ENCODE peak calls at places on chromosomes 1 and 21, in five cellular contexts. E, C, O, H and S are unnamed samples.
A peak's percentile ranks its signal among the peaks of the same experiment; 100 is the strongest.

GRCh38 chr1:61089338-61089737 is 7.0 kb downstream of the NFIA start:
- DNase-seq in E (no peak), C (no peak), O (no peak), H (no peak), S (no peak)

GRCh38 chr1:39187276-39188046 is 17.0 kb upstream of the MACF1 start:
- DNase-seq in E (no peak), C (no peak), O (no peak), H (no peak), S (no peak)

GRCh38 chr1:54273092-54273836 is 73.3 kb downstream of the MRPL37 start:
- DNase-seq in E (peak; percentile 48), C (no peak), O (peak; percentile 91), H (no peak), S (peak; percentile 19)

GRCh38 chr1:168626326-168626725 is 49.9 kb downstream of the XCL1 start:
- DNase-seq in E (no peak), C (no peak), O (no peak), H (no peak), S (no peak)

GRCh38 chr1:192512426-192513125 is 63.0 kb upstream of the RGS1 start:
- DNase-seq in E (peak; percentile 33), C (no peak), O (no peak), H (no peak), S (no peak)

GRCh38 chr1:43879996-43880395 is 53.6 kb upstream of the ARTN start:
- DNase-seq in E (no peak), C (no peak), O (no peak), H (no peak), S (no peak)

GRCh38 chr1:98102369-98103030 is 181.7 kb upstream of the DPYD start:
- DNase-seq in E (no peak), C (no peak), O (peak; percentile 77), H (no peak), S (no peak)

GRCh38 chr1:101079341-101079740 is 53.8 kb upstream of the DPH5 start:
- DNase-seq in E (no peak), C (no peak), O (no peak), H (no peak), S (no peak)

GRCh38 chr1:112983540-112984131 is 27.6 kb upstream of the SLC16A1 start:
- DNase-seq in E (no peak), C (no peak), O (no peak), H (no peak), S (no peak)

GRCh38 chr1:179036844-179037465 is 11.3 kb downstream of the FAM20B start:
- DNase-seq in E (peak; percentile 74), C (no peak), O (peak; percentile 56), H (no peak), S (peak; percentile 43)

GRCh38 chr1:14742181-14742980 is 143.9 kb downstream of the KAZN start:
- DNase-seq in E (peak; percentile 65), C (no peak), O (peak; percentile 97), H (no peak), S (no peak)

GRCh38 chr1:26112407-26112775 is 767 bp downstream of the PDIK1L start:
- DNase-seq in E (peak; percentile 61), C (peak; percentile 9), O (no peak), H (no peak), S (no peak)

GRCh38 chr1:71031426-71031825 is 16.2 kb downstream of the PTGER3 start:
- DNase-seq in E (no peak), C (no peak), O (peak; percentile 57), H (no peak), S (no peak)

GRCh38 chr1:30888391-30888790 is 20.2 kb downstream of the SDC3 start:
- DNase-seq in E (no peak), C (no peak), O (peak; percentile 95), H (no peak), S (no peak)

GRCh38 chr1:162259859-162260455 is 116.7 kb downstream of the SPATA46 start:
- DNase-seq in E (no peak), C (no peak), O (no peak), H (no peak), S (no peak)

GRCh38 chr21:44962481-44962966 is 22.7 kb downstream of the SLX9 start:
- DNase-seq in E (no peak), C (no peak), O (peak; percentile 99), H (no peak), S (no peak)

GRCh38 chr21:46108827-46109226 is 10.9 kb downstream of the COL6A2 start:
- DNase-seq in E (no peak), C (no peak), O (no peak), H (peak; percentile 1), S (no peak)

GRCh38 chr1:230735447-230735846 is 11.7 kb upstream of the CAPN9 start:
- DNase-seq in E (no peak), C (no peak), O (no peak), H (no peak), S (no peak)

GRCh38 chr1:112284796-112285195 is 111.2 kb upstream of the CTTNBP2NL start:
- DNase-seq in E (no peak), C (no peak), O (no peak), H (no peak), S (no peak)

GRCh38 chr1:183218981-183219621 is 33.0 kb downstream of the LAMC2 start:
- DNase-seq in E (peak; percentile 75), C (no peak), O (no peak), H (peak; percentile 10), S (no peak)

GRCh38 chr1:228964178-228964819 is 229.0 kb downstream of the RHOU start:
- DNase-seq in E (no peak), C (no peak), O (peak; percentile 97), H (no peak), S (no peak)

GRCh38 chr1:217525773-217526490 is 105.0 kb downstream of the GPATCH2 start:
- DNase-seq in E (no peak), C (no peak), O (peak; percentile 63), H (no peak), S (no peak)

GRCh38 chr21:26587621-26588260 is 14.7 kb upstream of the CYYR1 start:
- DNase-seq in E (no peak), C (no peak), O (peak; percentile 90), H (no peak), S (no peak)

GRCh38 chr1:18414321-18414720 is 66.4 kb upstream of the KLHDC7A start:
- DNase-seq in E (no peak), C (no peak), O (no peak), H (no peak), S (no peak)

GRCh38 chr1:87328121-87329050 is at the start of gene LMO4:
- DNase-seq in E (peak; percentile 98), C (peak; percentile 39), O (peak; percentile 97), H (peak; percentile 57), S (peak; percentile 81)

GRCh38 chr1:111602974-111603373 is 16.6 kb upstream of the RAP1A start:
- DNase-seq in E (peak; percentile 83), C (no peak), O (no peak), H (no peak), S (no peak)

DNA sequence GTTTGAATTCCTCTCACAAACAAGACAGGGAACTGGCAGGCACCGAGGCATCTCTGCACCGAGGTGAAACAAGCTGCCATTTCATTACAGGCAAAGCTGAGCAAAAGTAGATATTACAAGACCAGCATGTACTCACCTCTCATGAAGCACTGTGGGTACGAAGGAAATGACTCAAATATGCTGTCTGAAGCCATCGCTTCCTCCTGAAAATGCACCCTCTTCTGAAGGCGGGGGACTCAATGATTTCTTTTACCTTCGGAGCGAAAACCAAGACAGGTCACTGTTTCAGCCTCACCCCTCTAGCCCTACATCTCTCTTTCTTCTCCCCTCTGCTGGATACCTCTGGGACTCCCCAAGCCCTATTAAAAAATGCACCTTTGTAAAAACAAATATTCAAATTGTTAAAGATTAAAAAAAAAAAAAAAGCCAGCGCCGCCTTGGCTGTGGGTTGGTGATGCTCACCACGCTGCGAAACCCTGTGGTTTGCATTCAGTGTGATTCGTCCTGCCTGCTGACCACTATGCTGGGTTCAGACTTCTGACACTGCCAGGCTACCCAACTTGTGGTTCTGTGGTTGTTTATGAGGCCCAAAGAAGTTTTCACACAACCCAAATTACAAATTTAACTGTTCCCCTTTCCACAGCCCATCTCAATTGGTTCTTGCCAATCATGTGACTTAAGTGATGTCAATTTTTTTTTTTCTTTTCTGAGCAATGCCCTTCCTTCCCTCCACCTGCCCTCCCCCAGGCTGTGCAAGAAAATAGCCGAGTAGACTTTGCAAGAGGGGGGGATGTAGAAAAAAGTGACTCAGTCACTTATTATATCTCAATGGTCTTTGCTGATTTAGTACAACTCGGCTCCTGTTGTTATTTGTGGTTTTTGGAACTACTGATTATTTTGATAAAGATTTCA is at the start of gene RUNX1:
- DNase-seq in E (peak; percentile 95), C (peak; percentile 72), O (peak; percentile 53), H (peak; percentile 36), S (peak; percentile 92)
- H3K4me3 ChIP-seq in E (peak within 1 kb of the TSS; percentile 33), C (peak within 1 kb of the TSS; percentile 100), O (peak within 1 kb of the TSS; percentile 56), H (peak within 1 kb of the TSS; percentile 76), S (peak within 1 kb of the TSS; percentile 63)

GRCh38 chr21:42526379-42526727 is 12.7 kb downstream of the SLC37A1 start:
- DNase-seq in E (no peak), C (no peak), O (no peak), H (no peak), S (no peak)

GRCh38 chr21:42527489-42528158 is 14.0 kb downstream of the SLC37A1 start:
- DNase-seq in E (peak; percentile 82), C (peak; percentile 22), O (no peak), H (peak; percentile 17), S (peak; percentile 80)

GRCh38 chr21:42525228-42525604 is 11.6 kb downstream of the SLC37A1 start:
- DNase-seq in E (peak; percentile 58), C (no peak), O (peak; percentile 15), H (no peak), S (no peak)

GRCh38 chr21:42525676-42526378 is 12.2 kb downstream of the SLC37A1 start:
- DNase-seq in E (no peak), C (no peak), O (no peak), H (no peak), S (no peak)

GRCh38 chr21:42527127-42527488 is 13.5 kb downstream of the SLC37A1 start:
- DNase-seq in E (peak; percentile 17), C (no peak), O (no peak), H (no peak), S (no peak)
- H3K4me3 ChIP-seq in E (peak overlapping the region; percentile 43), C (peak overlapping the region; percentile 83), O (no peak overlapping the region), H (peak overlapping the region; percentile 46), S (peak overlapping the region; percentile 46)

GRCh38 chr1:236066828-236067386 is 2.0 kb upstream of the NID1 start:
- DNase-seq in E (peak; percentile 90), C (peak; percentile 5), O (no peak), H (peak; percentile 29), S (peak; percentile 85)

GRCh38 chr1:236065509-236066005 is 667 bp upstream of the NID1 start:
- DNase-seq in E (no peak), C (no peak), O (no peak), H (no peak), S (no peak)

GRCh38 chr1:236067854-236068454 is 3.1 kb upstream of the NID1 start:
- DNase-seq in E (no peak), C (no peak), O (peak; percentile 70), H (no peak), S (no peak)

GRCh38 chr1:236064674-236065508 is at the start of gene NID1:
- DNase-seq in E (peak; percentile 25), C (no peak), O (peak; percentile 76), H (peak; percentile 22), S (no peak)

DNA sequence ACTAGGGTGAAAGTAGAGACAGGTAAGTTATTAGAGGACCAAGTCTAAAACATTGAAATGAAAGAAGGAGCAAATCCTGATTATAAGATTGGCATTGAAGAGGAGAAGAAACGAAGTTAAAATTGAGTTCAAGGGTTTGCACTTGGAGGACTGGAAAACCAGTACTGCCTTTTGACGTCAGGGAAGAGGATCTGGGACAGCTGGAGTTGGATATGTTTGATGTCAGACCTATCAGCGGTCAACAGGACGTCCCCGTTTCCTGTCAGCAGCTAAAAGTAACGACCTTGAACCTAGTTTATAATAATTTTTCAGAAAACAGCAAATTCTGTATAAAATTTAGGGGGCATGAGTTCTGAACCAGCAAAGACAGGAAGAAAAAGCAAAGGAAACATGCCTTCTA is 1.2 kb upstream of the NID1 start:
- DNase-seq in E (no peak), C (no peak), O (no peak), H (no peak), S (no peak)
- H3K4me3 ChIP-seq in E (no peak overlapping the region), C (no peak overlapping the region), O (no peak overlapping the region), H (no peak overlapping the region), S (peak overlapping the region; percentile 70)

GRCh38 chr21:43771698-43772367 is 4.3 kb downstream of the CSTB start:
- DNase-seq in E (no peak), C (no peak), O (peak; percentile 22), H (no peak), S (no peak)
- H3K4me3 ChIP-seq in E (no peak overlapping the region), C (no peak overlapping the region), O (no peak overlapping the region), H (no peak overlapping the region), S (no peak overlapping the region)